ENCODE peak calls at places on chromosomes 7 and 10, in four cellular contexts. D is GM12891, Z is GM12878, O is K562. I is an unnamed sample.

GRCh38 chr7:19665399-19666008 is 43.3 kb downstream of the POLR1F start:
- DNase-seq in D (no peak), Z (no peak), O (peak; percentile 35), I (no peak)

GRCh38 chr10:66917104-66917503 is 8.7 kb upstream of the LRRTM3 start:
- DNase-seq in D (no peak), Z (no peak), O (no peak), I (no peak)

GRCh38 chr10:124323806-124324205 is 94.9 kb downstream of the OAT start:
- DNase-seq in D (no peak), Z (no peak), O (no peak), I (no peak)

GRCh38 chr7:85184599-85185354 is 2.1 kb downstream of the SEMA3D start:
- DNase-seq in D (no peak), Z (no peak), O (no peak), I (no peak)

GRCh38 chr7:68706291-68706690 is 892.0 kb upstream of the AUTS2 start:
- DNase-seq in D (no peak), Z (no peak), O (no peak), I (no peak)

GRCh38 chr10:97905276-97905675 is 55.6 kb downstream of the GOLGA7B start:
- DNase-seq in D (no peak), Z (no peak), O (no peak), I (no peak)

GRCh38 chr10:25758041-25758457 is 176.0 kb upstream of the MYO3A start:
- DNase-seq in D (peak; percentile 8), Z (no peak), O (peak; percentile 52), I (peak; percentile 36)

GRCh38 chr10:119643306-119644214 is 7.6 kb upstream of the BAG3 start:
- DNase-seq in D (no peak), Z (no peak), O (no peak), I (no peak)

GRCh38 chr10:102310356-102311024 is 65.2 kb downstream of the GBF1 start:
- DNase-seq in D (no peak), Z (no peak), O (no peak), I (no peak)

GRCh38 chr10:70927221-70927943 is 39.0 kb upstream of the PCBD1 start:
- DNase-seq in D (no peak), Z (no peak), O (no peak), I (no peak)

GRCh38 chr10:71241899-71242620 is 29.7 kb downstream of the UNC5B start:
- DNase-seq in D (no peak), Z (no peak), O (no peak), I (no peak)

DNA sequence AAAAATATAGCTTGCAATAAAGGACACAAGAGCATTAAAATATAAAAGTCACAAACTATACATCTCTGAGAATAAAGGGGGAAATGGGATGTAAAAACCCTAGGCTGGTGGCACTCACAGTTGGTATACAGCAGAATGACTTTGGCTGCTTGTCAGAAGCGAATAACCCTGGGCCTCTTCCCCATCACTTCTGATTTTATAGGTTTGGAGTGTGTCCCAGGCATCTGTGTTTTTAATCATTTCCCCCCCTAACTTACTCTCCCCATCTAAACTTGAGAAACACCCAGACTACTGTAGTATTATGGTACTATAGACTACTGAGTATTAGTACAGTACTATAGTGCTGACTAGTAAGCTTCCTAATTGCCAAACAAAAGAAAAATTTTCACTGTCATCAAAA is 1.8 kb upstream of the RPA3 start:
- DNase-seq in D (no peak), Z (no peak), O (no peak), I (no peak)
- TF ChIP-seq SPI1 in D (no peak), Z (no peak), O (no peak), I (no peak)

GRCh38 chr7:47370461-47371042 is 211.4 kb downstream of the TNS3 start:
- DNase-seq in D (no peak), Z (no peak), O (no peak), I (no peak)

GRCh38 chr7:47371317-47371716 is 210.6 kb downstream of the TNS3 start:
- DNase-seq in D (no peak), Z (no peak), O (no peak), I (no peak)

GRCh38 chr7:47371733-47372368 is 210.1 kb downstream of the TNS3 start:
- DNase-seq in D (no peak), Z (no peak), O (peak; percentile 68), I (no peak)

GRCh38 chr7:47368190-47368812 is 213.6 kb downstream of the TNS3 start:
- DNase-seq in D (no peak), Z (no peak), O (no peak), I (no peak)

DNA sequence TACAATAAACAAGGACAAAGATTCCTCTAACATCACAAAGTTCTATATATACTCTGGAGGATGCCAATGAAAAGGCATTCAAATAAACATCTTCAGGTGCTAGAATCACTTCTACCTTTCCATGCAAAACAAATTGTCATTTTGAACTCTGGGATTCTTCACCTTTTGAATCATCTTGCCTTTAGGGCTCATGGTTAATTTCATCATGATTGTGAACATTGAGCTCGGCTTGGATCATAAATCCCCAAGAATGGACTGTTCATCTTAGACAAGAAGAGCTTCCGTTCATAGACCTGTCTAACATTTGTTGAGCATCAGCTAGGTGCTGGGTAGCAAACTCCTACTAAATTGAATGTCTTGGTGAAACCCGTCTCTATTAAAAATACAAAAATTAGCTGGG is 212.2 kb downstream of the TNS3 start:
- DNase-seq in D (no peak), Z (no peak), O (no peak), I (no peak)
- TF ChIP-seq SPI1 in D (no peak), Z (no peak), O (no peak), I (no peak)

DNA sequence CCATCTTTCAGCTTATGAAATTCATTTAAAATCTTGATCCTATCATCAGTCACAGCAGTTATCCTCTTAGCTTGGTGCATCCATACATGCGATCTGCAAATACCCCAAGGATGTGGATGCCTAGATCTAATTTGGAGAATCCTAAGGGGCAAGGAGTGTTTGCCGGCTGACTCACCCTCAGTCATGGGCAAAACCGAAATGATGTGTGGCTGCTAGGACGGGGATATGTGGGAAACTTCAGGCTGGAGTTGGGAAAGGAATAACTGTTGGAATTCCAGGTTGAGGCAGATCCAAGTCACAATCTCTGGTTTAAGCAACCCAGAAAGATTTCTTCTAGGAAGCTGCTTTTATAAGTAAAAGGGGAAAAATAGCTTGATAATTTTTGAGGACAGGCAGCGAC is 19.7 kb upstream of the GOT1 start:
- DNase-seq in D (no peak), Z (no peak), O (no peak), I (no peak)
- TF ChIP-seq SPI1 in D (no peak), Z (no peak), O (no peak), I (no peak)

GRCh38 chr7:106064836-106065559 is 47.1 kb downstream of the SYPL1 start:
- DNase-seq in D (no peak), Z (no peak), O (peak; percentile 50), I (no peak)
- TF ChIP-seq SPI1 in D (no peak), Z (no peak), O (no peak), I (no peak)

GRCh38 chr10:49139866-49140195 is 6.0 kb upstream of the FAM170B start:
- DNase-seq in D (no peak), Z (no peak), O (no peak), I (no peak)
- TF ChIP-seq SPI1 in D (no peak), Z (no peak), O (no peak), I (no peak)

DNA sequence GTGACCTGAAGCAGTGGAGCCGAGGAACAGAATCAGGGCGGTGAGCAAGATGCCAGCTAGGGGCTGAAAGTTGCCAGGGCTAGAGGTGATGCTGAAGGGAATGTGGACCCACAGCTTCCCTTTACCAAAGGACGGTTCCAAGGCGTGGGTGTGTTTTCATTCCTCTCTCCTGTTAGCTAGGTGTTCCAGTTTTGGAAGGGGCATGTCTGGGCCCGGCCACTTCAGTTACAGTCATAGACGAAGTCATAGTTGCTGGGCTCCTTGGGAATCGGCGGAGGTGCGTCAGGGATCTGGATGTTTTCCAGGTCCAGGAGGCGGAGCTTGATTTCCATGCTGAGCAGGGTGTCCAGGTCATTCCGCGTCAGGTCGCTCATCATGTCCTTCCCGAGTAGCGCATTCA is 131.0 kb upstream of the AOAH start:
- DNase-seq in D (no peak), Z (no peak), O (no peak), I (no peak)
- TF ChIP-seq SPI1 in D (no peak), Z (no peak), O (no peak), I (no peak)

DNA sequence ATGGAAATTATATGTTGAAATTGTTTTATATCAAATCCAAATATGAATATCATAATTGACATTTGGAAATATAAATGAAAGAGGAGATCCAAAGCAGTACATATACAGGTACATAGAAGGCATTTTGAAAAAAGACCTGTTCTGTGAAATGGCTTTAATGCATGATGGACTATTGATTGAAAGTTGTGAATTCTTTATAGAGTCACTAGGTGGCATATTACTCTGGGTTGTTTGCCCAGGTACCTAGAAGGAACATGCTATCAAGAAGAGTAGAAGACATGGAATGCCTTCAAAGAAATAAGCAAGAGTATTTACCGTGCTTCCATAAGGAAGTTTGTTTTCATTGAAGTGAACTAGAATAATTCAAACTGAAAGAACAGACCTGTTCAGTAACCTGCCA is 160.0 kb upstream of the ANK3 start:
- DNase-seq in D (no peak), Z (no peak), O (no peak), I (no peak)
- TF ChIP-seq SPI1 in D (no peak), Z (no peak), O (no peak), I (no peak)

GRCh38 chr7:70752794-70753241 is 379.1 kb upstream of the GALNT17 start:
- DNase-seq in D (no peak), Z (no peak), O (no peak), I (no peak)
- TF ChIP-seq SPI1 in D (no peak), Z (no peak), O (no peak), I (no peak)

DNA sequence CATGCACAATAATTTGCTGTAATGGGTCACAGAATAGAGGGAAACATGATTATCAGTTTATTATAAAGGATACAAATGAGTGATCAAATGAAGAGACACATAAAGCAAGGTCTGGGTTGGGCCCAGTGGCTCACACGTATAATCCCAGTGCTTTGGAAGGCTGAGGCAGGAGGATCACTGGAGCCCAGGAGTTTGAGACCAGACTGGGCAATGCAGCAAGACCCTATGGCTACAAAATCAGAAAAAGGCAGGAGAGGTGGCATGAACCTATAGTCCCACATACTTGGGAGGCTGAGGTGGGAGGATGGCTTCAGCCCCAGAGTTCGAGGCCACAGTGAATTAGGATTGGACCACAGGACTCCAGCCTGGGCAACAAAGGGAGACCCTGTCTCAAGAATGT is 166.7 kb upstream of the YAE1 start:
- DNase-seq in D (no peak), Z (no peak), O (no peak), I (no peak)
- TF ChIP-seq SPI1 in D (no peak), Z (no peak), O (no peak), I (no peak)

DNA sequence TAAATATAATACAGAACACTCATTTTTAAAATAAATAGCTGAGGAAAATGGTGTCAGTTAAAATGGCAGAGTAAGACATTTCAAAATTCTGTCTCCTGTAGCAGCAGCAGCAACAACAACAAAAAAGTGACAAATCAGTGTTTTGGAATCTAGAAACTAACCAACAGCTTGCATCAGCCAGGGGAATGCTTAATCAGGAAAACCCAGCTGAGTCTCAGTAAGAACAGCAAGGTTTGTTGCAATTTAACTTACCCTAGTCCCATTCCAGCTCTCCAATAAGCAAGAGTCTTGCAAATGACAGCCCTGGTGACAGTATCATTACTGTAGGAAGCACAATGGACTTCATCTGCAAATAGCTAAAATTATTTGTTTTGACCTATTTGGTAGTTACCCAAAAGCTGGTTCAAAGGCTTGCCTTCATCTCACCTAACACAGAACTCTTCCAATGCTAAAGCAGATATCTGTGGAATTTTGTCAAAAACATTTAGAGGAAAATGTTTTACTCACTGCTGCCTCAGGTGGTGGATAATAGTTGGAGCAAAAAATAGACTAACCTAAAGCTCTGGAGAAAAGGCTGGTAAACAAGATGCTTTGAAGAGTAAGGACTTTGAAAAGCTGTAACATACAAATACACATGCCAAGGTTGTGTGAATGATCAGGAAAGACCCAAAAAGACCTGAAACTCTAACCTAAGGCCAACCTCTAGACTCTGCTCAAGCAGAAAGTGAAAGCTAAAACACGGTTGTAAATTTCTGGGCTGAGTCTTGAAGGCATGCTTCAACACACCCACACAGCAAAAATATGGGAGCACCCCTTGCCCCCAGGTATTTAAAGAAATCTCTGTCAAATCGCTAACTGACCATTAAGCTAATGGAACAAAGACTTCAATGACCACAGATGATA is 9.9 kb upstream of the ARHGAP22 start:
- DNase-seq in D (no peak), Z (peak; percentile 72), O (no peak), I (no peak)
- TF ChIP-seq SPI1 in D (no peak), Z (no peak), O (no peak), I (no peak)